ENCODE peak calls at places on chromosome 12, in ten cellular contexts. J is heart right ventricle; G is AG04450; O is mammary epithelial cell; Z is HCT116; E is caudate nucleus; M is suprapubic skin; Y is esophagus squamous epithelium; V is effector memory CD4-positive, alpha-beta T cell; N is ovary. W is an unnamed sample.

GRCh38 chr12:29492884-29493283 is 4.6 kb downstream of the OVCH1 start:
- DNase-seq in Z (no peak), O (no peak), N (no peak), Y (no peak), M (no peak), J (no peak), V (no peak), E (no peak), G (no peak), W (no peak)

GRCh38 chr12:102321305-102322082 is 123.9 kb upstream of the PMCH start:
- DNase-seq in Y (no peak), O (no peak), V (no peak), N (no peak), J (no peak), Z (no peak), G (no peak), E (no peak), M (no peak), W (no peak)

GRCh38 chr12:109736552-109737108 is 23.0 kb downstream of the FAM222A start:
- DNase-seq in V (no peak), G (no peak), Z (no peak), Y (no peak), J (no peak), M (peak; percentile 63), E (no peak), O (no peak), N (peak; percentile 32), W (no peak)

GRCh38 chr12:52203126-52203921 is 11.5 kb upstream of the KRT80 start:
- DNase-seq in E (peak; percentile 20), V (no peak), N (peak; percentile 49), O (peak; percentile 87), M (no peak), G (no peak), Z (peak; percentile 56), J (peak; percentile 74), Y (no peak), W (peak; percentile 79)

GRCh38 chr12:122200541-122201175 is 2.9 kb upstream of the B3GNT4 start:
- DNase-seq in E (no peak), Z (no peak), J (no peak), M (no peak), O (no peak), Y (no peak), G (no peak), V (no peak), N (no peak), W (no peak)

GRCh38 chr12:12722351-12723146 is 5.4 kb downstream of the CDKN1B start:
- DNase-seq in G (no peak), Y (no peak), V (no peak), J (no peak), O (peak; percentile 70), E (no peak), N (no peak), Z (no peak), M (no peak), W (no peak)

GRCh38 chr12:30813741-30814687 is 59.3 kb upstream of the CAPRIN2 start:
- DNase-seq in E (no peak), N (no peak), V (no peak), G (no peak), J (no peak), Y (no peak), O (peak; percentile 53), Z (no peak), M (no peak), W (no peak)

GRCh38 chr12:23729354-23729753 is 220.1 kb downstream of the SOX5 start:
- DNase-seq in V (no peak), M (no peak), Z (no peak), E (no peak), N (no peak), G (no peak), Y (no peak), O (peak; percentile 22), J (no peak), W (no peak)

GRCh38 chr12:109741970-109742372 is 28.3 kb downstream of the FAM222A start:
- DNase-seq in E (no peak), J (no peak), G (no peak), O (no peak), N (peak; percentile 16), Z (no peak), Y (no peak), M (no peak), V (no peak), W (no peak)

GRCh38 chr12:80941916-80942315 is 4.2 kb upstream of the LIN7A start:
- DNase-seq in Y (no peak), V (no peak), Z (no peak), N (no peak), J (no peak), E (no peak), O (no peak), G (no peak), M (no peak), W (no peak)

GRCh38 chr12:104805186-104805585 is 152.9 kb downstream of the SLC41A2 start:
- DNase-seq in N (no peak), E (no peak), V (no peak), Y (no peak), Z (no peak), M (no peak), O (peak; percentile 79), G (peak; percentile 20), J (no peak), W (peak; percentile 22)

GRCh38 chr12:17802657-17803641 is 287.0 kb downstream of the RERGL start:
- DNase-seq in E (no peak), M (no peak), J (no peak), Z (no peak), N (no peak), O (no peak), Y (no peak), V (no peak), G (no peak), W (no peak)

GRCh38 chr12:77751939-77752338 is 78.8 kb upstream of the NAV3 start:
- DNase-seq in E (no peak), J (no peak), V (no peak), M (no peak), N (no peak), G (no peak), Y (no peak), O (no peak), Z (no peak), W (no peak)

GRCh38 chr12:127822743-127823433 is 444.1 kb upstream of the TMEM132C start:
- DNase-seq in O (no peak), M (no peak), Z (no peak), J (peak; percentile 9), N (no peak), Y (no peak), G (no peak), E (no peak), V (no peak), W (no peak)

GRCh38 chr12:125137776-125138344 is 72.6 kb downstream of the AACS start:
- DNase-seq in Z (no peak), O (no peak), N (no peak), G (no peak), V (no peak), Y (no peak), M (no peak), E (no peak), J (no peak), W (no peak)

GRCh38 chr12:64450711-64451486 is 1.0 kb upstream of the TBK1 start:
- DNase-seq in Z (no peak), J (no peak), O (peak; percentile 4), M (no peak), E (no peak), G (no peak), Y (no peak), N (no peak), V (no peak), W (no peak)

GRCh38 chr12:110649341-110649847 is 35.5 kb downstream of the TCTN1 start:
- DNase-seq in J (no peak), Y (no peak), V (no peak), E (peak; percentile 40), G (no peak), N (no peak), O (no peak), M (no peak), Z (no peak), W (no peak)

DNA sequence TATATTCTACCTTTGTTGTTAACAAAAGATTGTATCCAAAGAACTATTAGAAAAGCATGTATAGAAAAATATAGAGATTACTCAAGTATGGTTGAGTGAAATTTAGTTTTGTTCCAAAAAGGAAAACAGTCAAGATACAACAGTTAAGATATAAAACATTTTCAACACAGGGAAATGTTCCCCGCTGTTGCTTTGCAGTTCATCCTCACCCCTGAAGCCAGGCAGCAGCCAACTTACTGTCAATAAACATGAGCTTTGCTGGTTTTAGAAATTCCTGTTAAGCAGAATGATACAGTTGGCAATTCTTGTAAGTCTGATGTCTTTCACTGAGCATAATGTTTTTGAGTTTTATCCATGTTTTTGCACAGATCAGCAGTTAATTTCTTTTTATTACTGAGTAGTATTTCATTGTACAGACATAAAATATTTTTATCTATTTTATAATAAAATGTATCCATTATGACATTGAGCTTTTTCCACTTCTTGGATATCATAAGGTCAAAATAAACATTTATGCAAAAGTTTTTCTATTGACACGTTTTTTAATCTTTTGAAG is 1.2 kb upstream of the CLEC2B start:
- DNase-seq in N (no peak), E (no peak), Y (no peak), V (no peak), O (no peak), G (no peak), J (peak; percentile 8), M (no peak), Z (no peak), W (no peak)
- H3K27ac ChIP-seq in N (peak overlapping the region; percentile 92), E (peak overlapping the region; percentile 63), Y (peak overlapping the region; percentile 87), V (peak overlapping the region; percentile 90), O (peak overlapping the region; percentile 70), G (no peak overlapping the region), J (peak overlapping the region; percentile 67), M (peak overlapping the region; percentile 94), Z (no peak overlapping the region), W (peak overlapping the region; percentile 88)

GRCh38 chr12:38934078-38934584 is 28.7 kb upstream of the CPNE8 start:
- DNase-seq in J (no peak), N (no peak), O (no peak), E (no peak), V (no peak), Y (no peak), M (no peak), G (no peak), Z (no peak), W (no peak)
- H3K27ac ChIP-seq in J (no peak overlapping the region), N (no peak overlapping the region), O (no peak overlapping the region), E (no peak overlapping the region), V (no peak overlapping the region), Y (no peak overlapping the region), M (no peak overlapping the region), G (no peak overlapping the region), Z (no peak overlapping the region), W (no peak overlapping the region)

GRCh38 chr12:47808574-47809380 is 10.9 kb downstream of the HDAC7 start:
- DNase-seq in Z (no peak), N (no peak), G (no peak), Y (no peak), O (peak; percentile 35), E (no peak), J (no peak), M (no peak), V (no peak), W (no peak)
- H3K27ac ChIP-seq in Z (no peak overlapping the region), N (peak overlapping the region; percentile 98), G (peak overlapping the region; percentile 68), Y (peak overlapping the region; percentile 57), O (no peak overlapping the region), E (peak overlapping the region; percentile 21), J (peak overlapping the region; percentile 94), M (peak overlapping the region; percentile 61), V (peak overlapping the region; percentile 98), W (peak overlapping the region; percentile 17)

DNA sequence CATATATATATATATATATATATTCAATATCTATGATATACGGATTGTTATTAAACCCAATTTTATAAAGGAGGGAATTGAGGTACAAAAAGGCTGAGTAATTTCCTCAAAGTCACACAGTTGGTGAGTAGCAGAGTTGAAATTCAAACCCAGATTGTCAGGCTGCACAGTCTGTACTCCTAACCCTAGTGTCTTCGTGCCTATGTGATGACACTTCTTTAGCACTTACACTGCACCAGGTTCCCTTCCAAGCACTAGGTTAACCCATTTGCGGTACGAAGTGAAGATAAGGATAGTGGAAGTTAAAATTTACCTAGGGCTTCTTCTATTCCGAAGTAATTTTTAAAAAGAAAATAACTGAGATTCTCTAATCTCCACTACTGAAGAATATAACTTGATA is 125.1 kb upstream of the TSPAN8 start:
- DNase-seq in V (no peak), O (no peak), Z (no peak), M (no peak), E (no peak), G (no peak), Y (no peak), J (no peak), N (no peak), W (no peak)
- H3K27ac ChIP-seq in V (no peak overlapping the region), O (no peak overlapping the region), Z (no peak overlapping the region), M (no peak overlapping the region), E (no peak overlapping the region), G (no peak overlapping the region), Y (no peak overlapping the region), J (no peak overlapping the region), N (no peak overlapping the region), W (no peak overlapping the region)

W was measured in epithelial cell of prostate.